ENCODE peak calls at places on chromosomes 7 and 10, in eight cellular contexts. K is astrocyte of the spinal cord, A is cardiac muscle cell, H is GM20000, Y is coronary artery, Z is nephron progenitor cell, B is upper lobe of right lung, C is endothelial cell. E is an unnamed sample.

GRCh38 chr10:127867805-127868204 is 24.9 kb downstream of the CLRN3 start:
- DNase-seq in B (no peak), C (no peak), Z (no peak), Y (no peak), A (no peak), K (no peak), H (no peak), E (no peak)

GRCh38 chr10:71085689-71086438 is 126.5 kb upstream of the UNC5B start:
- DNase-seq in K (no peak), A (no peak), C (no peak), Z (no peak), H (no peak), Y (peak), B (peak), E (peak)

GRCh38 chr10:75773813-75774547 is 342.6 kb downstream of the LRMDA start:
- DNase-seq in C (no peak), A (no peak), K (no peak), Y (no peak), H (no peak), Z (no peak), B (no peak), E (no peak)

GRCh38 chr7:76091506-76091905 is 43.6 kb downstream of the MDH2 start:
- DNase-seq in B (no peak), Y (no peak), K (no peak), Z (no peak), C (no peak), A (no peak), H (no peak), E (no peak)

GRCh38 chr10:95225136-95225535 is 31.1 kb downstream of the ACSM6 start:
- DNase-seq in H (no peak), Y (no peak), B (no peak), A (no peak), Z (no peak), C (no peak), K (no peak), E (no peak)

GRCh38 chr10:84334806-84335205 is 6.4 kb downstream of the CCSER2 start:
- DNase-seq in H (no peak), A (no peak), C (no peak), K (no peak), B (no peak), Y (no peak), Z (no peak), E (no peak)

GRCh38 chr10:110840225-110840922 is 31.4 kb upstream of the PDCD4 start:
- DNase-seq in B (peak), K (peak), A (no peak), Z (no peak), C (no peak), H (no peak), Y (peak), E (no peak)

GRCh38 chr7:108424013-108424412 is 32.2 kb downstream of the NRCAM start:
- DNase-seq in A (no peak), H (no peak), Y (no peak), K (no peak), C (no peak), B (no peak), Z (no peak), E (no peak)

GRCh38 chr7:83643754-83644153 is 5.2 kb downstream of the SEMA3E start:
- DNase-seq in K (no peak), H (no peak), C (no peak), Y (no peak), B (no peak), Z (no peak), A (no peak), E (no peak)

GRCh38 chr7:129864042-129864441 is 88.7 kb downstream of the UBE2H start:
- DNase-seq in B (no peak), H (no peak), Z (no peak), C (no peak), A (no peak), Y (no peak), K (peak), E (no peak)

GRCh38 chr7:17598846-17599245 is 300.4 kb downstream of the AHR start:
- DNase-seq in Y (no peak), C (no peak), Z (no peak), A (no peak), H (no peak), K (no peak), B (no peak), E (no peak)

GRCh38 chr7:90401989-90402388 is 1.3 kb upstream of the CLDN12 start:
- DNase-seq in C (no peak), Y (no peak), A (no peak), Z (no peak), B (no peak), H (no peak), K (no peak), E (no peak)

GRCh38 chr7:115024276-115024675 is 102.4 kb downstream of the MDFIC start:
- DNase-seq in A (no peak), C (no peak), H (no peak), Y (no peak), B (no peak), Z (no peak), K (no peak), E (no peak)

GRCh38 chr10:51800725-51801455 is 101.5 kb upstream of the CSTF2T start:
- DNase-seq in K (no peak), H (no peak), C (no peak), B (no peak), Z (no peak), A (no peak), Y (no peak), E (no peak)

GRCh38 chr10:78438094-78438906 is 404.6 kb downstream of the RPS24 start:
- DNase-seq in H (no peak), Y (no peak), Z (no peak), K (no peak), C (no peak), B (no peak), A (no peak), E (no peak)
- TF ChIP-seq CTCF in H (no peak), Y (no peak), Z (no peak), K (peak), C (no peak), B (no peak), A (no peak), E (peak)

GRCh38 chr10:103556383-103557007 is 63.0 kb downstream of the NEURL1 start:
- DNase-seq in C (no peak), Z (no peak), Y (no peak), A (no peak), H (no peak), B (no peak), K (no peak), E (no peak)

GRCh38 chr10:103554488-103555320 is 61.2 kb downstream of the NEURL1 start:
- DNase-seq in H (no peak), Y (no peak), K (peak), Z (peak), A (peak), C (no peak), B (no peak), E (peak)

GRCh38 chr10:103555712-103556111 is 62.2 kb downstream of the NEURL1 start:
- DNase-seq in B (no peak), H (no peak), C (no peak), A (no peak), Z (no peak), K (no peak), Y (no peak), E (no peak)

GRCh38 chr10:103553743-103554487 is 60.4 kb downstream of the NEURL1 start:
- DNase-seq in H (no peak), K (no peak), Y (no peak), C (no peak), A (no peak), Z (no peak), B (no peak), E (no peak)

DNA sequence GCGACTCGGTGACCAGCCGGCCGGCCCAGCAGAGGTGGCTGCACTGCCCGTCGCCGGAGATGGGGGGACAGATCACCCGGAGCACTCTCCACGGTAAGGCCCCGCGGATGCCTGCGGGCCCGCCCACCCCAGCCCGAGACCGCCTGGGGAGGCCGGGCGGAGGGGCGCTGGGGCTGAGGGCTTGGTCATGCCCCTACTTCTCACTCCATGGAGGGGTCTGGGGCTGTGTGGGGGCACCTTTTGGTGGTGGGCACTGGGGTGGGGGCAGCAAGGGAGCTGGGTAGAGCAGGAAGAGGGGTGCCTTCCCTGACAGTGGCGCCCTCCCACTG is 61.8 kb downstream of the NEURL1 start:
- DNase-seq in A (no peak), Y (no peak), K (no peak), B (no peak), C (no peak), Z (no peak), H (no peak), E (no peak)
- TF ChIP-seq CTCF in A (no peak), Y (no peak), K (no peak), B (no peak), C (no peak), Z (no peak), H (no peak), E (no peak)

GRCh38 chr7:155260498-155260872 is 37.2 kb upstream of the INSIG1 start:
- DNase-seq in K (no peak), Y (no peak), B (no peak), C (no peak), H (no peak), A (no peak), Z (no peak), E (no peak)

GRCh38 chr7:155263051-155263450 is 34.6 kb upstream of the INSIG1 start:
- DNase-seq in Y (no peak), C (no peak), K (no peak), B (peak), H (no peak), Z (no peak), A (no peak), E (no peak)

GRCh38 chr7:155262010-155262409 is 35.7 kb upstream of the INSIG1 start:
- DNase-seq in K (no peak), B (no peak), A (no peak), Z (no peak), C (no peak), H (no peak), Y (no peak), E (no peak)

GRCh38 chr7:155259791-155260497 is 37.7 kb upstream of the INSIG1 start:
- DNase-seq in Z (no peak), H (no peak), B (no peak), A (no peak), K (no peak), C (no peak), Y (no peak), E (peak)

DNA sequence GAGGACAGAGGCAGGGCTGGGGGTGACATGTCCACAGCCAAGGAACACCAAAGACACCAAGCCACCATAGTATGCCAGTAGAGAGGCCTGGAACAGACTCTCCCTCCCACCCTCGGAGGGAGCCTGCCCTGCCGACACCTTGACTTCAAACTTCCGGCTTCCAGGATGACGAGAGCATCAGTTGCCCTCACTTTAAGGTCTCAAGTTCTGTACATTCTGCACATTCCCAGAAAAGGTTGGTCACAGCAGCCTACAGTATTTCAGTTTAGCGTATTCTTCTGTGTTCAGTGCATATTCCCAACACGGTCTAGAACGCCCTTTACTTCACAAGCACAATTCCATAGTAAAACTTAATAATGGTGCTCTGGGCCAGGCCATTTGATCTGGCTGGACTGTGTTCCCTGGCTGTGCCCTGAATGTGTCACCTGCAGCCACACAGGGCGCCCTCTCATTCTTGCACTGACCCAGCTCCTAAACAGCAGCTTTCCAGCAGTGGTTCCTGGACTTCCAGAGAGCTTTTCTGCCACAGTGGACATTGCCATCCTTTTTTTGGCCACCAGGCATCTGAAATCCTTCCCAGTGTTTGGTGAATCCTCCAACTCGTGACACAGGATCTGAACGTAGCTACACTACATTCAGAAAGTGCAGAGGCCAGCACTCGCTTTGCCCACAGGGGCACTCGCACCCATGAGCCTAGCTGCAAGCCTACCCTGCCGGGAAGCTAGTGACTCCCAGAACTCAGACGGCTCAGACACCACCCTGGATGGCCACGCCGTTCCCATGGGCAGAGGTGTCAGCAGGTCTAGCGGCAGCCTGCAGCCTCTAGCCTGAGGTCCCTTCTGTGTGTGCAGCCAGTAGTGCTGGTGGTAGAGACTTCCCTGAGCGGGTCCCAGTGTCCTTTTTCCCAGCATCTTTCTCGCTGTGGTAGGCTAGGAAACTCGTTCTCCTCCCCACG is 36.4 kb upstream of the INSIG1 start:
- DNase-seq in Y (no peak), K (no peak), Z (no peak), H (no peak), A (no peak), C (no peak), B (no peak), E (no peak)
- TF ChIP-seq CTCF in Y (no peak), K (no peak), Z (no peak), H (no peak), A (no peak), C (no peak), B (no peak), E (no peak)

DNA sequence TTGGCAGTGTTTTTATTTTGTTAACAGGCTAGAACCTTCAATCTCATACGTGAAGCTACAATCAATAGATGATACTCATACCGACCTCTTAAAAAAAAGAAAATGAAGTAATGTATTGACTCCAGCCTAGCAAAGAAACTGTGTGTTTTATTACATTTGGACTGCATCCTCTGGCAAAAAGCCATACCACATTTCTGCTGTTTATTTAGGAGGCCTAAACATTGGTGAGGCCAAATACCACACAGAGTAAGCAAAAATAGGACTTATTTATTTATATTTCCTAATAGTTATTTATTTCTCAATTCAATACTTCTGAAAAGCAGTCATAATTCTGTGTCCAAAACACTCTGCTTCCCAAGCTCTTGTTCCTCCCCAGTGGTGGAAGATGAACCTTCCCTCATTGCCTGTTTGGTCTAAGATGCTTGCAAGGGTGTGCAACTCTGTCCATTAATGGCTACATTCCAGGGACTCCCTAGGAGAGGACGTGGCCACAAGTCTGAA is 398.8 kb upstream of the KLF6 start:
- DNase-seq in K (peak), Y (no peak), H (no peak), C (no peak), A (no peak), B (no peak), Z (no peak), E (no peak)
- TF ChIP-seq CTCF in K (no peak), Y (no peak), H (no peak), C (no peak), A (no peak), B (no peak), Z (no peak), E (no peak)

DNA sequence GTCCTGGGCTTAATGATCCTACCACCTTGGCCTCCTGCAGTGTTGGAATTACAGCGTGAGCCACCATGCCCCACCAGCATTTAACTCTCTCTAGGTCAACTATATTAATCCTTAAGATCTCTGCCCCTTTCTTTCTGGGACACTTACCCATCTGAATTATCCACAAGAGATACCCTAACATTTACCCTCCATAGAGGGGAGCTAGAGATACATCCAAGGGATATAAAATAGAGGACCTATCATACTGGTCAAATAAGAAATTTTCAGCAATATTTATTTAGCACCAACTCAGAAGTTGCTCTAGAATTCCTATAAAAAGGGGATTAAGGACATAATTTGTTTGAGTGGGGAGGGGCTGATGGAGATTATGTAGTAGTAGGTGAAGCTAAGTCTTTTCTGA is 96.5 kb downstream of the OTUD1 start:
- DNase-seq in A (no peak), C (no peak), H (no peak), Y (no peak), K (no peak), Z (no peak), B (no peak), E (no peak)
- TF ChIP-seq CTCF in A (no peak), C (no peak), H (no peak), Y (no peak), K (no peak), Z (no peak), B (peak), E (no peak)

DNA sequence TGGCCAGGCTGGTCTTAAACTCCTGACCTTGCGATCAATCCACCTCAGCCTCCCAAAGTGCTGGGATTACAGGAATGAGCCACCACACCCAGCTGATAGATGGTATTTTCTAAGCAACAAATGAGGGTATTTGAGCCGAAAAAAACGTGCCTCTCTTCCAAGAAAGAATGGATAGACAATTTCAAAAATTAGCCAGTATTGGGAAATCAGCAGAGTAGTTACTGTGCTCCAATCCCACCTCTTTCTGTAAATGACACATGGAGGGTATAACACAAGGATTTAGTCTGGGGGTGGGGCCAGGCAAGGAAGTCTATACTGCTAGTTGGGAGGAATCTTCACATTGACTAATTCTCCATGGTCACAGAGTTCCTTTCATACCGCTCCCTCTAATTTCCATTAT is 9.2 kb upstream of the BPGM start:
- DNase-seq in H (no peak), Y (no peak), K (no peak), A (no peak), C (no peak), B (no peak), Z (no peak), E (no peak)
- TF ChIP-seq CTCF in H (no peak), Y (no peak), K (no peak), A (no peak), C (no peak), B (no peak), Z (no peak), E (no peak)

DNA sequence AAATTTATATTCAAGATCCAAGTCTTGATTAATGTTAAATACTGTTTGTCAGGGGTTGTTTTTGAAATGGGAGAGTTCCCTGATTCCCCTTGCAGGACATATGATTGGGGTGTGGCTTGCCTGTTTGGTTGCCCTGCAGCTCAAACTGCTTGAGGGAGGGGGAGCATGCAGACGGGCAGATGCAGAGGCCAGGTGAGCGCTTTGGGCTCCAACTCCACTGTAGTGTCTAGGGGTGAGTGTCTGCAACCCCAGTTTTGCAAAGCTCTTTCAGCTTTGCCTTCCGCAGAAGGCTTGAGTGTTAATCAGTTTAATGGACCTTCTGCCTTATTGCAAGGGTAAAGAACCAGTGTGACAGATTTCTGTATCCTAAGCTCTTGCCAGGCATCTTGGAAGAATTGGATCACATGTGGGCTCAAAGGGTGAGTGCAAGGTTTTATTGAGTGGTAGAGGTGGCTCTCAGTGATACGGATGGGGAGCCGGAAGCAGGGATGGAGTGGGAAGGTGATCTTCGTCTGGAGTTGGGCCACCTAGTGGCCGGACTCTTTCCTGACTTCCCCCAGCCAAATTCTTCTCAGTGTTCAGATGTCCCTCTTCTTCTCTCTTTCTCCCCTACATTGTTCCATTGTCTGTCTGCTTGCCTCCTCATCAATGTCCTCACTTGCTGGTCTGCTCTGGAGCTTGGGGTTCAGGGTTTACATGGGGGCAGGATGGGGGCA is 479.7 kb downstream of the ATRNL1 start:
- DNase-seq in A (peak), K (no peak), B (no peak), C (peak), H (peak), Z (peak), Y (no peak), E (peak)
- TF ChIP-seq CTCF in A (peak), K (peak), B (peak), C (peak), H (no peak), Z (peak), Y (no peak), E (peak)

DNA sequence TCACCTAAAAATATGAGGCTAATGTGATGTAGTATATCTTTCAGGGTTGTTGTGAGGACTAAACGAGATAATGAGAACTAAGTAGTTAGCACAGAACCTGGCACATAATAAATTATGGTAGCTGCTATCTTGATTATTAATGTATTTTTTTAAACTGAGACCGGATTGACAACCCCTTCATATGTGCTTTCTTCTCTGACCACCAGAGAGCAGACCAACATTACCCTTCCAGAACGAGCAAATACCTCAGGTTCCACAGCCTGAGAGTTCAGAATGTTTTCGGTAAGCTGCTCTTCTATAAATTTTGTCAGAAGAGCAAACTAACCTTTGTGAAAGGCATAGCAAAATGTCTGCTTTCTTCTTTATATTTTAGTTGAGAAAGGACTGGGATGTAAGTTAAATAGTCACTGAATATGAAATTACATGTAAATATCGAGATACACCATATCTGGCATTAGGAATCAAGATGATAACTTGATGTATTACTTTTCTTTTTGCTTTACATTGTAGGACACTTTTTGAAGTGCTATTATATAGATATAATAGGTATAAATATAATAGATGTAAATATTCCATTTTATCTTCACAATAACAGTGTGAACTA is 13.6 kb upstream of the BPGM start:
- DNase-seq in Z (peak), A (peak), C (peak), H (peak), Y (no peak), K (peak), B (no peak), E (peak)
- TF ChIP-seq CTCF in Z (peak), A (peak), C (peak), H (peak), Y (no peak), K (peak), B (peak), E (peak)

E was measured in WERI-Rb-1.